ENCODE peak calls at places on chromosome 6, in four cellular contexts. K is AG04450, L is Calu3, V is hypothalamus. U is an unnamed sample.

GRCh38 chr6:27472617-27473400 is at the start of gene ZNF184:
- DNase-seq in V (peak), K (peak), L (peak), U (peak)

GRCh38 chr6:33779305-33779704 is 9.6 kb downstream of the LEMD2 start:
- DNase-seq in V (no peak), L (no peak), K (no peak), U (no peak)

GRCh38 chr6:116969211-116969863 is 92.3 kb downstream of the RFX6 start:
- DNase-seq in K (peak), L (peak), V (no peak), U (peak)

GRCh38 chr6:170062209-170062903 is 228.5 kb downstream of the DLL1 start:
- DNase-seq in V (no peak), K (no peak), L (no peak), U (no peak)

GRCh38 chr6:19380287-19380686 is 456.9 kb upstream of the ID4 start:
- DNase-seq in V (no peak), L (no peak), K (no peak), U (no peak)

GRCh38 chr6:91480397-91480796 is 893.5 kb upstream of the MAP3K7 start:
- DNase-seq in K (no peak), L (no peak), V (no peak), U (no peak)

GRCh38 chr6:132067286-132067685 is 116.1 kb upstream of the CCN2 start:
- DNase-seq in K (no peak), L (no peak), V (no peak), U (no peak)

GRCh38 chr6:25286891-25287290 is 7.7 kb downstream of the CARMIL1 start:
- DNase-seq in L (no peak), V (no peak), K (no peak), U (no peak)

GRCh38 chr6:16236648-16237199 is 1.7 kb upstream of the GMPR start:
- DNase-seq in L (no peak), K (peak), V (no peak), U (no peak)